ENCODE peak calls at places on chromosome 20, in six cellular contexts. One of them, this sample, is unnamed.

GRCh38 chr20:3461911-3462677 is 8.7 kb upstream of the ATRN start:
- DNase-seq in ACHN: no peak
- DNase-seq in G401: no peak
- DNase-seq in stimulated activated CD4-positive, alpha-beta T cell treated with anti-CD3 and anti-CD28 coated beads, Interleukin-2, amount 100 ng/mL, for 48 hours: no peak
- DNase-seq in HEK293T: no peak
- DNase-seq in NCI-H1105 treated with DMSO at 0.1 percent for 48 hours: no peak
- DNase-seq in this sample: no peak

GRCh38 chr20:11516448-11516847 is 401.2 kb upstream of the BTBD3 start:
- DNase-seq in ACHN: no peak
- DNase-seq in G401: no peak
- DNase-seq in stimulated activated CD4-positive, alpha-beta T cell treated with anti-CD3 and anti-CD28 coated beads, Interleukin-2, amount 100 ng/mL, for 48 hours: no peak
- DNase-seq in HEK293T: no peak
- DNase-seq in NCI-H1105 treated with DMSO at 0.1 percent for 48 hours: no peak
- DNase-seq in this sample: no peak

GRCh38 chr20:645318-646106 is 7.5 kb downstream of the SRXN1 start:
- DNase-seq in ACHN: peak; percentile 66
- DNase-seq in G401: peak; percentile 56
- DNase-seq in stimulated activated CD4-positive, alpha-beta T cell treated with anti-CD3 and anti-CD28 coated beads, Interleukin-2, amount 100 ng/mL, for 48 hours: peak; percentile 72
- DNase-seq in HEK293T: peak; percentile 84
- DNase-seq in NCI-H1105 treated with DMSO at 0.1 percent for 48 hours: peak; percentile 64
- DNase-seq in this sample: peak; percentile 72

GRCh38 chr20:32479012-32479411 is 106.1 kb downstream of the NOL4L start:
- DNase-seq in ACHN: no peak
- DNase-seq in G401: no peak
- DNase-seq in stimulated activated CD4-positive, alpha-beta T cell treated with anti-CD3 and anti-CD28 coated beads, Interleukin-2, amount 100 ng/mL, for 48 hours: no peak
- DNase-seq in HEK293T: no peak
- DNase-seq in NCI-H1105 treated with DMSO at 0.1 percent for 48 hours: no peak
- DNase-seq in this sample: no peak

GRCh38 chr20:15555913-15556312 is 1017.3 kb downstream of the KIF16B start:
- DNase-seq in ACHN: no peak
- DNase-seq in G401: peak; percentile 76
- DNase-seq in stimulated activated CD4-positive, alpha-beta T cell treated with anti-CD3 and anti-CD28 coated beads, Interleukin-2, amount 100 ng/mL, for 48 hours: no peak
- DNase-seq in HEK293T: no peak
- DNase-seq in NCI-H1105 treated with DMSO at 0.1 percent for 48 hours: no peak
- DNase-seq in this sample: no peak

GRCh38 chr20:59777814-59778575 is 155.4 kb downstream of the SYCP2 start:
- DNase-seq in ACHN: no peak
- DNase-seq in G401: no peak
- DNase-seq in stimulated activated CD4-positive, alpha-beta T cell treated with anti-CD3 and anti-CD28 coated beads, Interleukin-2, amount 100 ng/mL, for 48 hours: no peak
- DNase-seq in HEK293T: no peak
- DNase-seq in NCI-H1105 treated with DMSO at 0.1 percent for 48 hours: no peak
- DNase-seq in this sample: no peak

GRCh38 chr20:64101731-64102621 is 5.4 kb downstream of the NPBWR2 start:
- DNase-seq in ACHN: peak; percentile 52
- DNase-seq in G401: no peak
- DNase-seq in stimulated activated CD4-positive, alpha-beta T cell treated with anti-CD3 and anti-CD28 coated beads, Interleukin-2, amount 100 ng/mL, for 48 hours: peak; percentile 65
- DNase-seq in HEK293T: peak; percentile 92
- DNase-seq in NCI-H1105 treated with DMSO at 0.1 percent for 48 hours: peak; percentile 54
- DNase-seq in this sample: peak; percentile 67

GRCh38 chr20:23123886-23124285 is 37.8 kb upstream of the CD93 start:
- DNase-seq in ACHN: no peak
- DNase-seq in G401: no peak
- DNase-seq in stimulated activated CD4-positive, alpha-beta T cell treated with anti-CD3 and anti-CD28 coated beads, Interleukin-2, amount 100 ng/mL, for 48 hours: no peak
- DNase-seq in HEK293T: no peak
- DNase-seq in NCI-H1105 treated with DMSO at 0.1 percent for 48 hours: no peak
- DNase-seq in this sample: no peak

GRCh38 chr20:9411833-9412232 is 102.6 kb upstream of the LAMP5 start:
- DNase-seq in ACHN: no peak
- DNase-seq in G401: peak; percentile 57
- DNase-seq in stimulated activated CD4-positive, alpha-beta T cell treated with anti-CD3 and anti-CD28 coated beads, Interleukin-2, amount 100 ng/mL, for 48 hours: no peak
- DNase-seq in HEK293T: no peak
- DNase-seq in NCI-H1105 treated with DMSO at 0.1 percent for 48 hours: no peak
- DNase-seq in this sample: no peak